ENCODE peak calls at places on chromosomes 13 and 19, in six cellular contexts. D is gastroesophageal sphincter; K is naive B cell; L is heart left ventricle; X is activated T-cell treated with anti-CD3 and anti-CD28 coated beads, Interleukin-2, amount 50 U/mL, for 72 hours; W is pancreas. M is an unnamed sample.

GRCh38 chr19:4985551-4985991 is 16.7 kb downstream of the KDM4B start:
- ATAC-seq in D (no peak), K (no peak), L (no peak), X (no peak), W (no peak), M (no peak)

GRCh38 chr19:58380037-58380735 is 644 bp downstream of the ZNF837 start:
- ATAC-seq in D (no peak), K (no peak), L (no peak), X (no peak), W (no peak), M (peak; percentile 14)

GRCh38 chr19:13396256-13397080 is 109.8 kb downstream of the CACNA1A start:
- ATAC-seq in D (peak; percentile 58), K (no peak), L (no peak), X (no peak), W (peak; percentile 62), M (no peak)

GRCh38 chr13:75467009-75467728 is 14.8 kb downstream of the TBC1D4 start:
- ATAC-seq in D (no peak), K (no peak), L (no peak), X (no peak), W (no peak), M (no peak)

GRCh38 chr13:35208587-35208986 is 266.5 kb downstream of the NBEA start:
- ATAC-seq in D (no peak), K (no peak), L (no peak), X (no peak), W (no peak), M (no peak)

GRCh38 chr19:1862424-1863307 is 713 bp downstream of the KLF16 start:
- ATAC-seq in D (no peak), K (no peak), L (no peak), X (peak; percentile 3), W (no peak), M (peak; percentile 6)

GRCh38 chr13:106373989-106374572 is 161.4 kb downstream of the EFNB2 start:
- ATAC-seq in D (no peak), K (peak; percentile 48), L (no peak), X (peak; percentile 83), W (peak; percentile 14), M (peak; percentile 72)

GRCh38 chr13:40982772-40983171 is 36.3 kb downstream of the ELF1 start:
- ATAC-seq in D (no peak), K (peak; percentile 83), L (peak; percentile 64), X (peak; percentile 80), W (peak; percentile 68), M (peak; percentile 89)

GRCh38 chr19:33906578-33907335 is 110.1 kb downstream of the KCTD15 start:
- ATAC-seq in D (peak; percentile 12), K (no peak), L (no peak), X (no peak), W (peak; percentile 37), M (peak; percentile 39)

GRCh38 chr19:52584686-52585085 is 14.6 kb downstream of the ZNF701 start:
- ATAC-seq in D (no peak), K (no peak), L (no peak), X (no peak), W (no peak), M (no peak)

GRCh38 chr19:48815870-48816501 is 5.2 kb upstream of the BCAT2 start:
- ATAC-seq in D (no peak), K (peak; percentile 32), L (no peak), X (peak; percentile 20), W (peak; percentile 31), M (no peak)

M was measured in stimulated activated memory B cell treated with anti-CD40 and anti-IgM and Interleukin-4, amounts not matched to agents 10 μg/mL and 1 μg/mL and 100 μg/mL, for 72 hours.